ENCODE peak calls at places on chromosome 18, in four cellular contexts. One of them, this sample, is unnamed.

GRCh38 chr18:44520981-44521672 is 159.6 kb upstream of the SETBP1 start:
- DNase-seq in ascending aorta: no peak
- DNase-seq in CD4-positive, alpha-beta memory T cell: no peak
- DNase-seq in neural progenitor cell: no peak
- DNase-seq in this sample: no peak

GRCh38 chr18:29377346-29377745 is 1200.4 kb upstream of the CDH2 start:
- DNase-seq in neural progenitor cell: no peak
- DNase-seq in ascending aorta: no peak
- DNase-seq in CD4-positive, alpha-beta memory T cell: no peak
- DNase-seq in this sample: no peak

GRCh38 chr18:7336616-7337015 is 105.7 kb downstream of the LRRC30 start:
- DNase-seq in ascending aorta: no peak
- DNase-seq in CD4-positive, alpha-beta memory T cell: no peak
- DNase-seq in neural progenitor cell: no peak
- DNase-seq in this sample: no peak

GRCh38 chr18:75391275-75392115 is 36.0 kb downstream of the SMIM21 start:
- DNase-seq in CD4-positive, alpha-beta memory T cell: no peak
- DNase-seq in neural progenitor cell: no peak
- DNase-seq in ascending aorta: no peak
- DNase-seq in this sample: no peak

GRCh38 chr18:36187138-36187825 is at the start of gene MOCOS:
- DNase-seq in CD4-positive, alpha-beta memory T cell: peak; percentile 55
- DNase-seq in ascending aorta: peak; percentile 38
- DNase-seq in neural progenitor cell: peak; percentile 89
- DNase-seq in this sample: no peak

GRCh38 chr18:35276276-35276675 is 13.8 kb downstream of the ZSCAN30 start:
- DNase-seq in ascending aorta: no peak
- DNase-seq in neural progenitor cell: no peak
- DNase-seq in CD4-positive, alpha-beta memory T cell: no peak
- DNase-seq in this sample: no peak

GRCh38 chr18:32349728-32350395 is 120.8 kb downstream of the GAREM1 start:
- DNase-seq in CD4-positive, alpha-beta memory T cell: no peak
- DNase-seq in ascending aorta: peak; percentile 17
- DNase-seq in neural progenitor cell: peak; percentile 8
- DNase-seq in this sample: no peak

GRCh38 chr18:44917184-44917864 is 236.6 kb downstream of the SETBP1 start:
- DNase-seq in CD4-positive, alpha-beta memory T cell: no peak
- DNase-seq in ascending aorta: no peak
- DNase-seq in neural progenitor cell: no peak
- DNase-seq in this sample: no peak

GRCh38 chr18:24544141-24544498 is 83.7 kb downstream of the HRH4 start:
- DNase-seq in ascending aorta: no peak
- DNase-seq in CD4-positive, alpha-beta memory T cell: no peak
- DNase-seq in neural progenitor cell: peak; percentile 74
- DNase-seq in this sample: no peak

GRCh38 chr18:596288-596881 is 403 bp upstream of the CLUL1 start:
- DNase-seq in ascending aorta: no peak
- DNase-seq in neural progenitor cell: peak; percentile 87
- DNase-seq in CD4-positive, alpha-beta memory T cell: no peak
- DNase-seq in this sample: no peak

GRCh38 chr18:76937597-76937996 is 115.2 kb downstream of the ZNF236 start:
- DNase-seq in ascending aorta: no peak
- DNase-seq in CD4-positive, alpha-beta memory T cell: no peak
- DNase-seq in neural progenitor cell: no peak
- DNase-seq in this sample: no peak

GRCh38 chr18:76941284-76941683 is 118.9 kb downstream of the ZNF236 start:
- DNase-seq in neural progenitor cell: no peak
- DNase-seq in CD4-positive, alpha-beta memory T cell: no peak
- DNase-seq in ascending aorta: no peak
- DNase-seq in this sample: no peak

GRCh38 chr18:76935722-76936337 is 113.5 kb downstream of the ZNF236 start:
- DNase-seq in ascending aorta: no peak
- DNase-seq in neural progenitor cell: no peak
- DNase-seq in CD4-positive, alpha-beta memory T cell: no peak
- DNase-seq in this sample: no peak

GRCh38 chr18:76938619-76939018 is 116.3 kb downstream of the ZNF236 start:
- DNase-seq in ascending aorta: no peak
- DNase-seq in CD4-positive, alpha-beta memory T cell: no peak
- DNase-seq in neural progenitor cell: no peak
- DNase-seq in this sample: no peak

DNA sequence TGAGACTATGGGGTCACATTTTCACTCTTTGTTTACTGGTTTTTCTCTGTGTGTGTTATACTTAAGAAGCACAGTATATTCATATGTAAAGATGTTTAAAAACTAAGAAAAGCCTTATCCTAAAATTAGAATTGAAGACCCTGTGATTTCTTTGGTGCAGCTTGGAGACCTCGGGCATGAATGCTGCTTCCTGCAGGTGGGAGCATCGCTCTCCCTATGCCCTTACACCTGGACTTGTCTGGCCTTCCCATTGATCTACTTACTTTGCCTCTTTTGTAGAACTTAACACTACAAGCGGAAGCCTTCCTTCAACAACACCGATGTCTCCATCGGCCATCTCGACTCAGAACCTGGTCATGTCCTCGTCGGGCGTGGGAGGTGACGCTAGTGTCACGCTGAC is 114.5 kb downstream of the ZNF236 start:
- DNase-seq in CD4-positive, alpha-beta memory T cell: no peak
- DNase-seq in neural progenitor cell: no peak
- DNase-seq in ascending aorta: no peak
- DNase-seq in this sample: no peak
- H3K36me3 ChIP-seq in CD4-positive, alpha-beta memory T cell: peaks cover 28% of the 10 kb centered on the region
- H3K36me3 ChIP-seq in neural progenitor cell: peaks cover 5% of the 10 kb centered on the region
- H3K36me3 ChIP-seq in ascending aorta: peaks cover 28% of the 10 kb centered on the region
- H3K36me3 ChIP-seq in this sample: peaks cover 14% of the 10 kb centered on the region

GRCh38 chr18:58355243-58355642 is 273.6 kb downstream of the ALPK2 start:
- DNase-seq in ascending aorta: no peak
- DNase-seq in neural progenitor cell: no peak
- DNase-seq in CD4-positive, alpha-beta memory T cell: no peak
- DNase-seq in this sample: no peak
- H3K36me3 ChIP-seq in ascending aorta: no peaks in the 10 kb centered on the region
- H3K36me3 ChIP-seq in neural progenitor cell: no peaks in the 10 kb centered on the region
- H3K36me3 ChIP-seq in CD4-positive, alpha-beta memory T cell: no peaks in the 10 kb centered on the region
- H3K36me3 ChIP-seq in this sample: no peaks in the 10 kb centered on the region

DNA sequence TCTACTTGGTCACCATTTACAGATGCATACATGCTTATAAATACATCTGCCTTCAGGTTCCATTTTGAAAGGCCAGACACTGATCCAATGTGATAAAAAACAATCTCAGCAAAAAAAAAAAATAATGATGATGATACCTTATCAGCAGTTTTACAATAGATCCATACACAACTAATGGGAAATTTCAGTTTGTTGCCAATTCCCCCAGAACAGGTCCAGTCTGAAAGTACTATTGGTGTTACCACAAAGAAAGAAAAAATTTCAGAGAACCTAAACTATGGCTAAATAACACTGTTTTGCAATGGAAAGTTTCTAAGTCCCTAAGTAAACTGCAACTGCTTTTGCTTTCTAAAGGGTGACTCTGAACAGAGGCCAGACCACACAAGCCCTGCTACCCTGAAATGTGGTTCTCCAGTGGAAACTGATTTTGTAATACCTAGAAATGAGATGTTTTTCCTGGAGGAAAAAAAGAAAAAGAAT is 54.1 kb downstream of the LPIN2 start:
- DNase-seq in ascending aorta: no peak
- DNase-seq in CD4-positive, alpha-beta memory T cell: peak; percentile 64
- DNase-seq in neural progenitor cell: no peak
- DNase-seq in this sample: no peak
- H3K36me3 ChIP-seq in ascending aorta: peaks cover 13% of the 10 kb centered on the region
- H3K36me3 ChIP-seq in CD4-positive, alpha-beta memory T cell: peaks cover 11% of the 10 kb centered on the region
- H3K36me3 ChIP-seq in neural progenitor cell: no peaks in the 10 kb centered on the region
- H3K36me3 ChIP-seq in this sample: peaks cover 12% of the 10 kb centered on the region

GRCh38 chr18:63140038-63140450 is 179.5 kb downstream of the BCL2 start:
- DNase-seq in neural progenitor cell: no peak
- DNase-seq in CD4-positive, alpha-beta memory T cell: no peak
- DNase-seq in ascending aorta: no peak
- DNase-seq in this sample: no peak

GRCh38 chr18:63138469-63139340 is 180.9 kb downstream of the BCL2 start:
- DNase-seq in neural progenitor cell: peak; percentile 68
- DNase-seq in ascending aorta: no peak
- DNase-seq in CD4-positive, alpha-beta memory T cell: no peak
- DNase-seq in this sample: no peak

GRCh38 chr18:63140997-63141776 is 178.4 kb downstream of the BCL2 start:
- DNase-seq in neural progenitor cell: no peak
- DNase-seq in CD4-positive, alpha-beta memory T cell: no peak
- DNase-seq in ascending aorta: no peak
- DNase-seq in this sample: no peak

GRCh38 chr18:63135101-63135500 is 184.5 kb downstream of the BCL2 start:
- DNase-seq in ascending aorta: no peak
- DNase-seq in neural progenitor cell: no peak
- DNase-seq in CD4-positive, alpha-beta memory T cell: no peak
- DNase-seq in this sample: no peak

GRCh38 chr18:63137999-63138448 is 181.5 kb downstream of the BCL2 start:
- DNase-seq in ascending aorta: no peak
- DNase-seq in neural progenitor cell: no peak
- DNase-seq in CD4-positive, alpha-beta memory T cell: peak; percentile 82
- DNase-seq in this sample: peak; percentile 49
- H3K36me3 ChIP-seq in ascending aorta: no peaks in the 10 kb centered on the region
- H3K36me3 ChIP-seq in neural progenitor cell: no peaks in the 10 kb centered on the region
- H3K36me3 ChIP-seq in CD4-positive, alpha-beta memory T cell: peaks cover 8% of the 10 kb centered on the region
- H3K36me3 ChIP-seq in this sample: no peaks in the 10 kb centered on the region

GRCh38 chr18:68740966-68741365 is 26.1 kb upstream of the TMX3 start:
- DNase-seq in ascending aorta: no peak
- DNase-seq in CD4-positive, alpha-beta memory T cell: no peak
- DNase-seq in neural progenitor cell: no peak
- DNase-seq in this sample: no peak
- H3K36me3 ChIP-seq in ascending aorta: no peaks in the 10 kb centered on the region
- H3K36me3 ChIP-seq in CD4-positive, alpha-beta memory T cell: no peaks in the 10 kb centered on the region
- H3K36me3 ChIP-seq in neural progenitor cell: no peaks in the 10 kb centered on the region
- H3K36me3 ChIP-seq in this sample: no peaks in the 10 kb centered on the region

DNA sequence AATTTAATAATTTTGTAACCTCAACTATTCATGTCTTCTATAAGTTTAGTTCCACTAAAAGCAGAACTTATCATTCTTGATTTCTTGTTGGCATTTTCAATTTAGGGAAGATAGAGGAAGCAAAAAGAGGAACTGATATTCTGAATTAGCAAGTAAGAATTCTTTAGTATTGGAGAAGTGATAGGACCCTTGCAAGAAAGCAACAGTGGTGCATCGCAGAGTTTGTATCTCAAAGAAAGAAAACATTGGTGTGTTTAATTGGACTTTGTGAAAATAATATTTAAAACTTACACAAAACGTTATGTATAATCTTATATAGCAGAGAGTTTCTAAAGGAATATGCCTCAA is 36.5 kb upstream of the TNFRSF11A start:
- DNase-seq in CD4-positive, alpha-beta memory T cell: no peak
- DNase-seq in ascending aorta: no peak
- DNase-seq in neural progenitor cell: no peak
- DNase-seq in this sample: no peak
- H3K36me3 ChIP-seq in CD4-positive, alpha-beta memory T cell: peaks cover 18% of the 10 kb centered on the region
- H3K36me3 ChIP-seq in ascending aorta: peaks cover 8% of the 10 kb centered on the region
- H3K36me3 ChIP-seq in neural progenitor cell: peaks cover 5% of the 10 kb centered on the region
- H3K36me3 ChIP-seq in this sample: peaks cover 18% of the 10 kb centered on the region

DNA sequence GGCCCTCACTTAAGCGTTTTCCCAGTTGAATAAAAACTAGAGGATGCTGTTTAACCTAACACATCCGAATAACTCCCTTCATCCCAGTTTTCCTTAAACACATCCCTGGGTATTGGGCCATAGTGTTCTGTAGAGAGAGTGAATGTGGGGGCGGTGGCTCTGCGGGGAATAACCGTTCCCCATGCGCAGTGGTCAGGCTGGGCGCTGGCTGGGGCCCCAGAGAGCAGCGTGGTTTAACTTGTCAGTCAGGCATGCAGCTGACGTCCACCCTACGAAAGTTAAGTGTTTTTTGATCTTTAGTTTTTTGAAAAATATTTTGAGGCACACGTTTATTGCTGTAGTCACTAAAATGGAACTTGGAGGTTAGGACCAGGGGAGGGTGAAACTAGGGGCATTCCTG is 33.7 kb downstream of the CTDP1 start:
- DNase-seq in CD4-positive, alpha-beta memory T cell: no peak
- DNase-seq in ascending aorta: no peak
- DNase-seq in neural progenitor cell: no peak
- DNase-seq in this sample: no peak
- H3K36me3 ChIP-seq in CD4-positive, alpha-beta memory T cell: peaks cover 51% of the 10 kb centered on the region
- H3K36me3 ChIP-seq in ascending aorta: peaks cover 38% of the 10 kb centered on the region
- H3K36me3 ChIP-seq in neural progenitor cell: no peaks in the 10 kb centered on the region
- H3K36me3 ChIP-seq in this sample: peaks cover 38% of the 10 kb centered on the region

This sample was measured in CD8-positive, alpha-beta T cell.